ENCODE peak calls at places on chromosomes 3 and 15, in six cellular contexts. One of them, this sample, is unnamed.

GRCh38 chr15:45857295-45857694 is 222.5 kb downstream of the SQOR start:
- DNase-seq in psoas muscle: no peak
- DNase-seq in heart right ventricle: no peak
- DNase-seq in transverse colon: no peak
- DNase-seq in ovary: no peak
- DNase-seq in HepG2: no peak
- DNase-seq in this sample: no peak

GRCh38 chr15:78950906-78951840 is 6.3 kb upstream of the CTSH start:
- DNase-seq in psoas muscle: no peak
- DNase-seq in heart right ventricle: no peak
- DNase-seq in transverse colon: no peak
- DNase-seq in ovary: no peak
- DNase-seq in HepG2: peak; percentile 61
- DNase-seq in this sample: peak; percentile 40

GRCh38 chr3:126179825-126180476 is 435 bp downstream of the ALDH1L1 start:
- DNase-seq in psoas muscle: peak; percentile 77
- DNase-seq in heart right ventricle: peak; percentile 74
- DNase-seq in transverse colon: peak; percentile 26
- DNase-seq in ovary: peak; percentile 82
- DNase-seq in HepG2: peak; percentile 89
- DNase-seq in this sample: no peak

GRCh38 chr3:178840586-178840985 is 231.0 kb downstream of the ZMAT3 start:
- DNase-seq in psoas muscle: no peak
- DNase-seq in heart right ventricle: no peak
- DNase-seq in transverse colon: no peak
- DNase-seq in ovary: no peak
- DNase-seq in HepG2: no peak
- DNase-seq in this sample: no peak

GRCh38 chr3:173653781-173654180 is 256.2 kb downstream of the NLGN1 start:
- DNase-seq in psoas muscle: no peak
- DNase-seq in heart right ventricle: no peak
- DNase-seq in transverse colon: no peak
- DNase-seq in ovary: no peak
- DNase-seq in HepG2: no peak
- DNase-seq in this sample: no peak

GRCh38 chr15:49831206-49831965 is 210.5 kb downstream of the DTWD1 start:
- DNase-seq in psoas muscle: peak; percentile 67
- DNase-seq in heart right ventricle: peak; percentile 22
- DNase-seq in transverse colon: no peak
- DNase-seq in ovary: no peak
- DNase-seq in HepG2: no peak
- DNase-seq in this sample: no peak

GRCh38 chr3:122777563-122777962 is 16.1 kb downstream of the HSPBAP1 start:
- DNase-seq in psoas muscle: no peak
- DNase-seq in heart right ventricle: no peak
- DNase-seq in transverse colon: no peak
- DNase-seq in ovary: no peak
- DNase-seq in HepG2: no peak
- DNase-seq in this sample: no peak

GRCh38 chr3:79006077-79006476 is 761.7 kb downstream of the ROBO1 start:
- DNase-seq in psoas muscle: no peak
- DNase-seq in heart right ventricle: no peak
- DNase-seq in transverse colon: no peak
- DNase-seq in ovary: no peak
- DNase-seq in HepG2: no peak
- DNase-seq in this sample: no peak

GRCh38 chr15:25173241-25174028 is 218.6 kb downstream of the SNRPN start:
- DNase-seq in psoas muscle: peak; percentile 1
- DNase-seq in heart right ventricle: peak; percentile 5
- DNase-seq in transverse colon: no peak
- DNase-seq in ovary: peak; percentile 4
- DNase-seq in HepG2: no peak
- DNase-seq in this sample: no peak

GRCh38 chr3:55246016-55246415 is 241.1 kb downstream of the WNT5A start:
- DNase-seq in psoas muscle: no peak
- DNase-seq in heart right ventricle: no peak
- DNase-seq in transverse colon: no peak
- DNase-seq in ovary: no peak
- DNase-seq in HepG2: no peak
- DNase-seq in this sample: no peak

GRCh38 chr15:39783244-39783820 is 691 bp upstream of the FSIP1 start:
- DNase-seq in psoas muscle: no peak
- DNase-seq in heart right ventricle: no peak
- DNase-seq in transverse colon: no peak
- DNase-seq in ovary: no peak
- DNase-seq in HepG2: no peak
- DNase-seq in this sample: peak; percentile 17

GRCh38 chr15:22257668-22258401 is 177.5 kb downstream of the OR4M2 start:
- DNase-seq in psoas muscle: no peak
- DNase-seq in heart right ventricle: no peak
- DNase-seq in transverse colon: no peak
- DNase-seq in ovary: no peak
- DNase-seq in HepG2: no peak
- DNase-seq in this sample: no peak
- H3K9me3 ChIP-seq in psoas muscle: no peaks in the 10 kb centered on the region
- H3K9me3 ChIP-seq in heart right ventricle: no peaks in the 10 kb centered on the region
- H3K9me3 ChIP-seq in transverse colon: no peaks in the 10 kb centered on the region
- H3K9me3 ChIP-seq in ovary: no peaks in the 10 kb centered on the region
- H3K9me3 ChIP-seq in HepG2: no peaks in the 10 kb centered on the region
- H3K9me3 ChIP-seq in this sample: peaks cover 2% of the 10 kb centered on the region

DNA sequence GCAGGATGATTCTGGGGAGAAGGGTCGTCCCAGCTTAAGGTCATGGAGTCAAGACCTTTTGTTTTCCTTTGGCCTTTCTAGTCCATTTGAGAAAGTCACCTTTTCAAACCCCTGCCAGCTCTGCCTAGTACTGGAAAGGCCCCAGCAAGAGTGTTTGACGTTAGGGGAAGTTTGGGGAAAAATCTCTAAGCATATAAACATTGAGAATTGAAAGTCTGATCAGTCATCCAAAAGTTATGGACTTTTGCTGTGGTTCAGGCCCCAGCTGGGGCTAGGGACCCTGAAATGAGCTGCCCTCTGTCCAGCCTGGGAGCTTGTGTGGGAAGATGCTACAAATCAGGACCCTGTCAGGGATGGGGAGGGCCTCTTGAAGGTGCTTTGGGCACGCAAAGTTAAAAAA is 21.6 kb downstream of the SLC6A6 start:
- DNase-seq in psoas muscle: no peak
- DNase-seq in heart right ventricle: no peak
- DNase-seq in transverse colon: no peak
- DNase-seq in ovary: no peak
- DNase-seq in HepG2: no peak
- DNase-seq in this sample: no peak
- H3K27ac ChIP-seq in psoas muscle: peak overlapping the region; percentile 75
- H3K27ac ChIP-seq in heart right ventricle: peak overlapping the region; percentile 70
- H3K27ac ChIP-seq in transverse colon: no peak overlapping the region
- H3K27ac ChIP-seq in ovary: peak overlapping the region; percentile 8
- H3K27ac ChIP-seq in HepG2: no peak overlapping the region
- H3K27ac ChIP-seq in this sample: no peak overlapping the region

DNA sequence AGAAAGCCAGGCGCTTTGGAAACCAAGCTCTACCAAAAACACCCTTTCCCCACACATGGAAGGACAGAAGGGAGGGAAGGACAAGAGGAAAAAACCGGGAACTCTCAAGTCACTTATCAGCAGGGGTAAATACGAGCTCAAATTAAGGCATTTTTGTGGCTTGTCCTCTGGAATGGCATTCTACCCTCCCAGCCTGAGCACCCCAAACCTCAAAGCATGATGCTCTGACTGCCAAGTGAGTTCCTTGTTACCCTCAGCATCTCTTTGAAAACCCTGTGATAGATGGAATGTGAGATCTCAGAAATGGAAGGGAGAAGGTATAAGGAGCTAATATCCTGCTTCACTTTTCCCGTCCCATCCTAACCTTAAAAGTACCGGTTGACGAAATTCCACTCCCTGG is 8.1 kb upstream of the CSPG5 start:
- DNase-seq in psoas muscle: no peak
- DNase-seq in heart right ventricle: no peak
- DNase-seq in transverse colon: no peak
- DNase-seq in ovary: no peak
- DNase-seq in HepG2: no peak
- DNase-seq in this sample: no peak
- H3K36me3 ChIP-seq in psoas muscle: peaks cover 49% of the 10 kb centered on the region
- H3K36me3 ChIP-seq in heart right ventricle: peaks cover 71% of the 10 kb centered on the region
- H3K36me3 ChIP-seq in transverse colon: peaks cover 14% of the 10 kb centered on the region
- H3K36me3 ChIP-seq in ovary: no peaks in the 10 kb centered on the region
- H3K36me3 ChIP-seq in HepG2: peaks cover 52% of the 10 kb centered on the region
- H3K36me3 ChIP-seq in this sample: peaks cover 25% of the 10 kb centered on the region

GRCh38 chr3:105585-105984 is 91.0 kb upstream of the CHL1 start:
- DNase-seq in psoas muscle: no peak
- DNase-seq in heart right ventricle: no peak
- DNase-seq in transverse colon: no peak
- DNase-seq in ovary: no peak
- DNase-seq in HepG2: no peak
- DNase-seq in this sample: no peak
- H3K9me3 ChIP-seq in psoas muscle: no peaks in the 10 kb centered on the region
- H3K9me3 ChIP-seq in heart right ventricle: no peaks in the 10 kb centered on the region
- H3K9me3 ChIP-seq in transverse colon: no peaks in the 10 kb centered on the region
- H3K9me3 ChIP-seq in ovary: no peaks in the 10 kb centered on the region
- H3K9me3 ChIP-seq in HepG2: peaks cover 34% of the 10 kb centered on the region
- H3K9me3 ChIP-seq in this sample: no peaks in the 10 kb centered on the region

DNA sequence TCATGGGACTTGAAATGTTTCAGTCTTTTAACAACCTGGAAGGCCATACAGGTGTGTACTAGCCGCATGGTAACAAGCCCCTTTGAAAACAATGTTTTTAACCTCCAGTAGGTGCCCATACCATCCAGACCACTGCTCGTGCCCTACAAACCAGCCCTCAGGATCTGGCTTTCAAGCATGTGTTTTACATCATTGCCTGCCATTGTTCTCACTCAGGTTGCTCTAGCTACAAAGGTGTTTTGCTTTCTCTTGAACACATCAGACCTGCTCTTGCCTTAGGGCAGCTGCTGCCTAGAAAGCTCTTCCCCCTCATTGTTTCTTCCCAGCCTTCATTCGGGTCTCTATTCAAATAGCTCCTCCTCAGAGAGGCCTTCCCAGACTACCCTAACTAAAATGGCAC is 32.3 kb upstream of the MAP3K13 start:
- DNase-seq in psoas muscle: no peak
- DNase-seq in heart right ventricle: no peak
- DNase-seq in transverse colon: no peak
- DNase-seq in ovary: no peak
- DNase-seq in HepG2: no peak
- DNase-seq in this sample: peak; percentile 37
- H3K27ac ChIP-seq in psoas muscle: no peak overlapping the region
- H3K27ac ChIP-seq in heart right ventricle: peak overlapping the region; percentile 84
- H3K27ac ChIP-seq in transverse colon: peak overlapping the region; percentile 82
- H3K27ac ChIP-seq in ovary: no peak overlapping the region
- H3K27ac ChIP-seq in HepG2: peak overlapping the region; percentile 65
- H3K27ac ChIP-seq in this sample: peak overlapping the region; percentile 78

GRCh38 chr3:150404023-150404422 is 4.1 kb upstream of the TSC22D2 start:
- DNase-seq in psoas muscle: no peak
- DNase-seq in heart right ventricle: no peak
- DNase-seq in transverse colon: no peak
- DNase-seq in ovary: no peak
- DNase-seq in HepG2: no peak
- DNase-seq in this sample: no peak
- H3K36me3 ChIP-seq in psoas muscle: no peaks in the 10 kb centered on the region
- H3K36me3 ChIP-seq in heart right ventricle: no peaks in the 10 kb centered on the region
- H3K36me3 ChIP-seq in transverse colon: no peaks in the 10 kb centered on the region
- H3K36me3 ChIP-seq in ovary: no peaks in the 10 kb centered on the region
- H3K36me3 ChIP-seq in HepG2: no peaks in the 10 kb centered on the region
- H3K36me3 ChIP-seq in this sample: no peaks in the 10 kb centered on the region

GRCh38 chr3:180223268-180223667 is 186.5 kb upstream of the PEX5L start:
- DNase-seq in psoas muscle: no peak
- DNase-seq in heart right ventricle: no peak
- DNase-seq in transverse colon: no peak
- DNase-seq in ovary: no peak
- DNase-seq in HepG2: no peak
- DNase-seq in this sample: no peak

GRCh38 chr3:180229113-180229512 is 192.4 kb upstream of the PEX5L start:
- DNase-seq in psoas muscle: no peak
- DNase-seq in heart right ventricle: no peak
- DNase-seq in transverse colon: no peak
- DNase-seq in ovary: no peak
- DNase-seq in HepG2: no peak
- DNase-seq in this sample: no peak
- H3K9me3 ChIP-seq in psoas muscle: peaks cover 15% of the 10 kb centered on the region
- H3K9me3 ChIP-seq in heart right ventricle: no peaks in the 10 kb centered on the region
- H3K9me3 ChIP-seq in transverse colon: peaks cover 6% of the 10 kb centered on the region
- H3K9me3 ChIP-seq in ovary: peaks cover 4% of the 10 kb centered on the region
- H3K9me3 ChIP-seq in HepG2: peaks cover 84% of the 10 kb centered on the region
- H3K9me3 ChIP-seq in this sample: no peaks in the 10 kb centered on the region

DNA sequence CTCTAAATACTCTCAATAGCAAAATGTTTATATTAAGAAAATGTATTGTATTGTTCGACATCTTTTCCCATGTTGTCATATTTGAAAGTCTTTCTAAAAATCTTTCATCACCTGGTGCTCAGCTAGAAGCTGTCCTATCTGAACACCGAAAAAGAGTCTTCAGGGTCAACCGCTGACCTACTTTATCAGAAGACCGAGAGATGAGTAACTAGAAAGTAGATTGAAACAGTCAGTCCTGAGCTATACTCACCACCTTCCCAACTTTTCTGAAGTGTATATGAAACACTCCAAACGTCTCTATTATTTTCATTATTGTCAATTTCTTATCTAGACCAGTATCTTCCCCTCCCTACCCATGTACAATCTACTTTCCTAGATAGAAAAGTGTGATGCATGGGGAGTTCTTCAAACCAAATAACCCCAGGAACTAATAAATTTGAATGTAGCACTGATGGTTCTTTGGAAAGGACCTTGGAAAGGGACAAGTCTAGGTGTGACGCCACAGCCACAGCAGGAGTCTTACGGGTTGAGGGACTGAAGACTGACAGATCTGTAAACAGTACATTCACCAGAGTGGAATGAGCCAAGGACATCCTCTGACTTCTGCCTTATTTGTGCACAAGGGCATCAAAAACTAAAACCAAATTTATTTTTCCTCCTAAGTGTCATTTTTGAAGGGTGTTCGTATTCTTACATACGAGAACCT is 58.6 kb downstream of the TMOD3 start:
- DNase-seq in psoas muscle: no peak
- DNase-seq in heart right ventricle: no peak
- DNase-seq in transverse colon: no peak
- DNase-seq in ovary: no peak
- DNase-seq in HepG2: peak; percentile 42
- DNase-seq in this sample: no peak
- H3K27ac ChIP-seq in psoas muscle: no peak overlapping the region
- H3K27ac ChIP-seq in heart right ventricle: no peak overlapping the region
- H3K27ac ChIP-seq in transverse colon: no peak overlapping the region
- H3K27ac ChIP-seq in ovary: no peak overlapping the region
- H3K27ac ChIP-seq in HepG2: no peak overlapping the region
- H3K27ac ChIP-seq in this sample: no peak overlapping the region